ENCODE peak calls at places on chromosomes 13 and 19, in nine cellular contexts. J is NAMALWA; T is CD4-positive, CD25-positive, alpha-beta regulatory T cell; Q is fibroblast of the aortic adventitia; I is KBM-7; W is stimulated activated CD4-positive, alpha-beta T cell treated with anti-CD3 and anti-CD28 coated beads, Interleukin-4, amount 100 ng/mL, for 1 hour; A is activated CD4-positive, alpha-beta T cell treated with anti-CD3 and anti-CD28 coated beads, Interleukin-2, amount 10 ng/mL, durations not matched to agents 7 days and 5 days; L is stimulated activated naive B cell treated with anti-CD40 and anti-IgM and Interleukin-4, amounts not matched to agents 10 μg/mL and 1 μg/mL and 100 μg/mL, for 72 hours; B is upper lobe of right lung. F is an unnamed sample.

GRCh38 chr13:88384542-88384941 is 713.4 kb downstream of the SLITRK5 start:
- DNase-seq in Q (no peak), A (no peak), T (no peak), I (no peak), J (no peak), L (no peak), W (no peak), B (no peak), F (no peak)

GRCh38 chr19:47036233-47036651 is 12.2 kb downstream of the TMEM160 start:
- DNase-seq in J (no peak), A (no peak), T (no peak), B (peak), Q (no peak), W (no peak), I (no peak), L (no peak), F (peak)

GRCh38 chr19:35165200-35166058 is 10.9 kb downstream of the FXYD5 start:
- DNase-seq in I (no peak), B (no peak), W (no peak), L (no peak), Q (no peak), J (no peak), T (no peak), A (no peak), F (no peak)

GRCh38 chr13:47908200-47908902 is 92.7 kb downstream of the SUCLA2 start:
- DNase-seq in I (no peak), J (no peak), Q (peak), B (no peak), T (no peak), W (no peak), A (no peak), L (no peak), F (no peak)

GRCh38 chr13:28718186-28718537 is 608 bp downstream of the SLC46A3 start:
- DNase-seq in B (no peak), T (no peak), A (peak), W (no peak), I (no peak), Q (peak), L (no peak), J (no peak), F (no peak)

GRCh38 chr13:99982741-99983400 is 1.3 kb downstream of the ZIC2 start:
- DNase-seq in Q (no peak), J (no peak), B (no peak), W (no peak), I (peak), A (no peak), T (no peak), L (no peak), F (no peak)

GRCh38 chr13:42957881-42958280 is 34.2 kb downstream of the EPSTI1 start:
- DNase-seq in B (no peak), J (no peak), Q (no peak), I (no peak), W (no peak), T (no peak), A (no peak), L (no peak), F (no peak)

GRCh38 chr13:37407156-37407555 is 191.4 kb downstream of the POSTN start:
- DNase-seq in A (no peak), Q (no peak), L (no peak), J (no peak), T (no peak), B (no peak), W (no peak), I (no peak), F (no peak)

GRCh38 chr19:53868892-53869804 is 1.5 kb downstream of the MYADM start:
- DNase-seq in I (peak), L (peak), A (peak), T (peak), B (peak), W (peak), Q (peak), J (peak), F (peak)

GRCh38 chr13:37657134-37657533 is 58.6 kb upstream of the POSTN start:
- DNase-seq in L (no peak), J (no peak), I (no peak), W (no peak), B (no peak), Q (peak), T (no peak), A (no peak), F (no peak)

GRCh38 chr13:39051157-39051556 is 12.9 kb downstream of the NHLRC3 start:
- DNase-seq in W (no peak), T (no peak), J (peak), B (no peak), L (no peak), Q (peak), A (no peak), I (peak), F (no peak)

GRCh38 chr13:52454459-52454824 is 836 bp upstream of the CKAP2 start:
- DNase-seq in B (no peak), T (peak), Q (peak), I (peak), A (peak), W (no peak), L (peak), J (peak), F (peak)

GRCh38 chr13:89486065-89486464 is 1814.9 kb downstream of the SLITRK5 start:
- DNase-seq in B (no peak), A (no peak), Q (no peak), J (no peak), T (no peak), L (no peak), I (no peak), W (no peak), F (no peak)

GRCh38 chr13:59458908-59459579 is 704.7 kb downstream of the DIAPH3 start:
- DNase-seq in B (no peak), I (peak), A (no peak), L (no peak), W (no peak), J (no peak), Q (peak), T (no peak), F (no peak)

GRCh38 chr13:50650936-50651638 is 192.4 kb downstream of the DLEU7 start:
- DNase-seq in W (no peak), Q (peak), T (no peak), J (peak), B (no peak), L (no peak), I (no peak), A (no peak), F (no peak)

GRCh38 chr13:88031980-88032562 is 360.9 kb downstream of the SLITRK5 start:
- DNase-seq in W (no peak), Q (no peak), I (no peak), B (no peak), T (no peak), J (no peak), A (no peak), L (no peak), F (no peak)

GRCh38 chr13:51804295-51805172 is 571 bp upstream of the DHRS12 start:
- DNase-seq in I (no peak), Q (no peak), L (no peak), W (peak), J (no peak), B (no peak), A (peak), T (no peak), F (no peak)

GRCh38 chr13:79482271-79482970 is 1.5 kb downstream of the NDFIP2 start:
- DNase-seq in L (no peak), T (no peak), J (no peak), W (no peak), Q (peak), B (no peak), I (no peak), A (no peak), F (no peak)

GRCh38 chr13:42028113-42028799 is 20.2 kb upstream of the DGKH start:
- DNase-seq in W (no peak), I (no peak), B (no peak), A (no peak), T (no peak), J (no peak), L (no peak), Q (no peak), F (peak)

GRCh38 chr13:65336106-65336603 is 1894.0 kb downstream of the PCDH9 start:
- DNase-seq in I (no peak), W (no peak), A (no peak), Q (no peak), T (no peak), L (no peak), J (no peak), B (no peak), F (no peak)

GRCh38 chr13:113854238-113855011 is 9.5 kb downstream of the GAS6 start:
- DNase-seq in L (no peak), I (peak), T (no peak), Q (peak), W (no peak), A (no peak), B (no peak), J (no peak), F (peak)

GRCh38 chr13:75514080-75515040 is 23.3 kb downstream of the COMMD6 start:
- DNase-seq in A (no peak), W (no peak), L (no peak), B (no peak), T (no peak), Q (peak), I (peak), J (no peak), F (no peak)

GRCh38 chr19:925087-925911 is 536 bp upstream of the ARID3A start:
- DNase-seq in J (peak), L (peak), A (peak), I (peak), B (peak), Q (peak), T (peak), W (peak), F (peak)

GRCh38 chr13:28754698-28755545 is 36.2 kb upstream of the SLC46A3 start:
- DNase-seq in W (peak), L (no peak), T (no peak), Q (peak), J (peak), B (no peak), I (peak), A (peak), F (no peak)

GRCh38 chr19:46618670-46619231 is 6.1 kb downstream of the PTGIR start:
- DNase-seq in W (no peak), I (no peak), Q (peak), B (no peak), A (peak), L (peak), T (no peak), J (no peak), F (no peak)

GRCh38 chr19:17579523-17580244 is 24.2 kb downstream of the COLGALT1 start:
- DNase-seq in W (peak), B (peak), T (no peak), L (peak), I (peak), A (peak), Q (peak), J (peak), F (peak)

GRCh38 chr13:46552302-46552680 is 679 bp upstream of the LRCH1 start:
- DNase-seq in Q (no peak), B (no peak), A (no peak), L (no peak), T (no peak), W (no peak), I (no peak), J (no peak), F (peak)